ENCODE peak calls at places on chromosomes 13 and 19, in six cellular contexts. Q, X, L, V, I and S are unnamed samples.

GRCh38 chr19:55227241-55228014 is 1.1 kb downstream of the TMEM86B start:
- DNase-seq in Q (no peak), X (no peak), L (no peak), V (no peak), I (no peak), S (no peak)

GRCh38 chr19:46017095-46017429 is 5.8 kb downstream of the PGLYRP1 start:
- DNase-seq in Q (no peak), X (no peak), L (no peak), V (no peak), I (no peak), S (no peak)

GRCh38 chr13:76462003-76462402 is 424.2 kb downstream of the KCTD12 start:
- DNase-seq in Q (no peak), X (no peak), L (no peak), V (no peak), I (no peak), S (peak; percentile 56)

GRCh38 chr13:43364210-43365041 is 341.0 kb downstream of the DNAJC15 start:
- DNase-seq in Q (peak; percentile 31), X (no peak), L (peak; percentile 71), V (no peak), I (peak; percentile 88), S (peak; percentile 62)

GRCh38 chr13:68608147-68608546 is 1378.0 kb upstream of the PCDH9 start:
- DNase-seq in Q (no peak), X (no peak), L (no peak), V (no peak), I (no peak), S (no peak)

GRCh38 chr19:49315111-49315510 is 9.9 kb downstream of the SLC6A16 start:
- DNase-seq in Q (no peak), X (no peak), L (no peak), V (no peak), I (no peak), S (no peak)

GRCh38 chr19:14146789-14147216 is 10.4 kb upstream of the ASF1B start:
- DNase-seq in Q (no peak), X (peak; percentile 46), L (peak; percentile 75), V (no peak), I (peak; percentile 94), S (peak; percentile 80)

GRCh38 chr13:20294497-20294896 is 62.4 kb upstream of the GJB6 start:
- DNase-seq in Q (no peak), X (no peak), L (no peak), V (no peak), I (no peak), S (peak; percentile 15)

GRCh38 chr19:44745386-44745831 is 3.1 kb upstream of the BCL3 start:
- DNase-seq in Q (peak; percentile 86), X (no peak), L (no peak), V (no peak), I (peak; percentile 92), S (peak; percentile 83)

GRCh38 chr13:29397265-29397664 is 198.2 kb downstream of the SLC7A1 start:
- DNase-seq in Q (no peak), X (no peak), L (no peak), V (no peak), I (no peak), S (no peak)
- TF ChIP-seq CTCF in Q (no peak), X (no peak), L (peak; percentile 28), V (no peak), I (no peak), S (peak; percentile 15)

GRCh38 chr13:84831666-84832657 is 949.7 kb upstream of the SLITRK1 start:
- DNase-seq in Q (no peak), X (no peak), L (no peak), V (no peak), I (no peak), S (no peak)
- TF ChIP-seq CTCF in Q (no peak), X (no peak), L (no peak), V (no peak), I (no peak), S (no peak)

GRCh38 chr19:38264486-38265212 is at the start of gene SPINT2:
- DNase-seq in Q (no peak), X (no peak), L (no peak), V (peak; percentile 67), I (no peak), S (no peak)

GRCh38 chr19:38266981-38267597 is 2.7 kb downstream of the SPINT2 start:
- DNase-seq in Q (no peak), X (no peak), L (peak; percentile 47), V (no peak), I (peak; percentile 58), S (no peak)

GRCh38 chr19:38266070-38266469 is 1.7 kb downstream of the SPINT2 start:
- DNase-seq in Q (no peak), X (no peak), L (no peak), V (no peak), I (no peak), S (no peak)

GRCh38 chr19:38263696-38264485 is 482 bp upstream of the SPINT2 start:
- DNase-seq in Q (no peak), X (no peak), L (peak; percentile 63), V (no peak), I (peak; percentile 53), S (no peak)

GRCh38 chr19:38265213-38265861 is 964 bp downstream of the SPINT2 start:
- DNase-seq in Q (no peak), X (no peak), L (no peak), V (no peak), I (no peak), S (no peak)
- TF ChIP-seq CTCF in Q (no peak), X (no peak), L (no peak), V (no peak), I (no peak), S (no peak)

GRCh38 chr19:42281175-42282035 is 12.4 kb downstream of the CIC start:
- DNase-seq in Q (peak; percentile 85), X (no peak), L (no peak), V (no peak), I (peak; percentile 61), S (peak; percentile 38)
- TF ChIP-seq CTCF in Q (no peak), X (peak; percentile 8), L (no peak), V (no peak), I (no peak), S (no peak)

GRCh38 chr19:56727731-56728130 is 56.2 kb upstream of the ZNF835 start:
- DNase-seq in Q (no peak), X (no peak), L (no peak), V (no peak), I (no peak), S (no peak)
- TF ChIP-seq CTCF in Q (no peak), X (no peak), L (no peak), V (no peak), I (no peak), S (no peak)

GRCh38 chr13:39054112-39054511 is 15.9 kb downstream of the NHLRC3 start:
- DNase-seq in Q (no peak), X (no peak), L (no peak), V (no peak), I (no peak), S (no peak)

GRCh38 chr13:39052944-39053343 is 14.7 kb downstream of the NHLRC3 start:
- DNase-seq in Q (no peak), X (no peak), L (no peak), V (no peak), I (no peak), S (no peak)

GRCh38 chr13:39048806-39049205 is 10.6 kb downstream of the NHLRC3 start:
- DNase-seq in Q (no peak), X (no peak), L (no peak), V (no peak), I (no peak), S (no peak)

GRCh38 chr13:39049274-39049673 is 11.0 kb downstream of the NHLRC3 start:
- DNase-seq in Q (no peak), X (no peak), L (no peak), V (no peak), I (no peak), S (no peak)

DNA sequence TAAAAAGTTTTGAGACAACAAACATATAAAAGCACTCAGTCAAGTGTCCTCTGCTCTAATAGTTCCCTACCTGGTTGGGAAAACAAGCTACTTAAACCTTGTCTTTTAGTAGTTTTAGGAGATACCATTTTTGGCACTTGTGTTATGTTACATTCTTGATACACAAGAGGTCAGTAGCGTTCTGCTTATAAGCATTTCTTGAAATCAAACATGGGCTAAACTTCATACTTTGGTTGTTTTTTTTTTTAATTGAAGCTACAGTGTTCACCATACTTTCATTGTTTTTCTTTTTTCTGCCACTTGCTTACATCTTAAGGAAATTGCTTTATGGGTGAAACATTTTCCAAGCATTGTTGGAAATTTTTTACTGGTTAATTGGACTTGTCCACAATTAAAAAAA is 12.9 kb downstream of the NHLRC3 start:
- DNase-seq in Q (no peak), X (peak; percentile 12), L (no peak), V (no peak), I (peak; percentile 67), S (peak; percentile 62)
- TF ChIP-seq CTCF in Q (peak; percentile 52), X (peak; percentile 22), L (peak; percentile 15), V (peak; percentile 45), I (peak; percentile 49), S (peak; percentile 56)

DNA sequence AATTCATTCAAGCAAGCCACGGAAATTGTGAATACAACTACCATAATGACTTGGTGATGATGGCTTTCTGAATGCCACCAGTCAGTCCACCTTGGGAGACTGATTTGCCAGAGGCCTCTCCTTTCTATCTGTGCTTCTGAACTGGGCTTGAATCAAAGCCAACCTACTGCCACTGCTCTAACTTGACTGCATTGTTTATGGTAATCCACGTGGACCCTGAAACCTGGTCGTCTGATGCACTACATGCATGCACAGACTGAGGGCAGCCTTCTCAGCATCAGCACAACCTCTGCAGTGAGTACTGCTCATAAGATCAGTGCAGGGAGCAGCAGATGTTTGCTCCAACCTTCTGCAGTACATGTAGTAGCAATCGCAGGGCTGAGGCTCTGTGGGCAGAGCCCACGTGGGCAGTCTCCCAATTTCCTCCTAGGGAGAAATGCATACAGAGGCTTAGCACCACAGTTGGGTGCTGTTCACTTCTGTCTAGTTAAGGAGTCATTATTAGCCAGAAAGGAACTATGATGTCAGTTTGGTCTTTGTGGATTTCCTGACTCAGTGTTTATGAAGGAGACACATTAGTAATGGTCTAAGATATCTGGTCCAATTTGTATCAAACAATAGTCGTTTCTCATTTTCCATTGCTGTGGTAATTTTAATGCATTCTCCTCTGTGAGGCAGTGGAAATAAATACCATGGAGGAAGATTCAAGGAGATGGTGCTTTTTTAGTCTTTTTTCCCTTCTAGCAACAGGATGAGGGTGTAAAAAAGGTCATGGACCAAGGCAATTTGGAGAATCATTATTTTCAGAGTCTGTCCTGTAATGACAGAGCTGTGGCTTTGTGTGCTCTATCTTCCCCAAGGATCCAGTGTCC is 82.5 kb downstream of the AKAP11 start:
- DNase-seq in Q (no peak), X (peak; percentile 28), L (peak; percentile 79), V (no peak), I (peak; percentile 73), S (peak; percentile 76)
- TF ChIP-seq CTCF in Q (peak; percentile 14), X (no peak), L (peak; percentile 67), V (no peak), I (peak; percentile 34), S (peak; percentile 24)

GRCh38 chr19:50702870-50703829 is 16.5 kb downstream of the SHANK1 start:
- DNase-seq in Q (no peak), X (no peak), L (no peak), V (no peak), I (peak; percentile 42), S (no peak)

GRCh38 chr19:50708179-50708879 is 11.3 kb downstream of the SHANK1 start:
- DNase-seq in Q (no peak), X (no peak), L (no peak), V (no peak), I (no peak), S (peak; percentile 22)

GRCh38 chr19:50706387-50706786 is 13.2 kb downstream of the SHANK1 start:
- DNase-seq in Q (no peak), X (no peak), L (no peak), V (no peak), I (no peak), S (no peak)

GRCh38 chr19:50703915-50704548 is 15.6 kb downstream of the SHANK1 start:
- DNase-seq in Q (no peak), X (no peak), L (no peak), V (no peak), I (no peak), S (no peak)

GRCh38 chr19:50705422-50706019 is 14.1 kb downstream of the SHANK1 start:
- DNase-seq in Q (no peak), X (no peak), L (peak; percentile 68), V (no peak), I (peak; percentile 80), S (peak; percentile 73)
- TF ChIP-seq CTCF in Q (peak; percentile 64), X (peak; percentile 84), L (peak; percentile 79), V (no peak), I (peak; percentile 97), S (peak; percentile 91)